ENCODE peak calls at places on chromosome 12, in four cellular contexts. Z, O, B and V are unnamed samples.

GRCh38 chr12:18967814-18968213 is 161.7 kb upstream of the PLEKHA5 start:
- DNase-seq in Z (no peak), O (no peak), B (no peak), V (no peak)

GRCh38 chr12:50505386-50505827 is 622 bp downstream of the DIP2B start:
- DNase-seq in Z (no peak), B (no peak), O (no peak), V (peak)

GRCh38 chr12:61629702-61630101 is 630.5 kb upstream of the USP15 start:
- DNase-seq in O (no peak), Z (no peak), B (no peak), V (no peak)

GRCh38 chr12:12985817-12986408 is 14.2 kb downstream of the HEBP1 start:
- DNase-seq in B (peak), Z (peak), O (peak), V (peak)

GRCh38 chr12:12723681-12724420 is 6.7 kb downstream of the CDKN1B start:
- DNase-seq in B (peak), O (peak), Z (no peak), V (peak)

GRCh38 chr12:54125950-54126695 is 62.7 kb downstream of the SMUG1 start:
- DNase-seq in Z (no peak), O (no peak), B (no peak), V (no peak)

GRCh38 chr12:114444422-114445279 is 38.7 kb upstream of the TBX5 start:
- DNase-seq in B (no peak), O (no peak), Z (no peak), V (peak)

GRCh38 chr12:116784238-116784612 is 46.1 kb downstream of the RNFT2 start:
- DNase-seq in Z (peak), O (no peak), B (peak), V (no peak)

GRCh38 chr12:93550748-93551611 is 21.5 kb upstream of the SOCS2 start:
- DNase-seq in B (no peak), O (no peak), Z (no peak), V (no peak)

GRCh38 chr12:49346659-49347306 is at the start of gene DNAJC22:
- DNase-seq in O (peak), B (peak), Z (no peak), V (peak)

GRCh38 chr12:46222642-46223041 is 46.2 kb downstream of the SLC38A1 start:
- DNase-seq in O (no peak), B (no peak), Z (no peak), V (no peak)

GRCh38 chr12:60872219-60872618 is 1276.4 kb downstream of the SLC16A7 start:
- DNase-seq in O (no peak), B (no peak), Z (no peak), V (no peak)

GRCh38 chr12:2641209-2641608 is 153.6 kb upstream of the FKBP4 start:
- DNase-seq in B (peak), Z (peak), O (no peak), V (peak)

GRCh38 chr12:34350092-34351041 is 328.1 kb downstream of the ALG10 start:
- DNase-seq in O (no peak), B (peak), Z (no peak), V (no peak)

GRCh38 chr12:41302979-41303403 is 114.9 kb downstream of the PDZRN4 start:
- DNase-seq in O (no peak), Z (no peak), B (no peak), V (no peak)

GRCh38 chr12:87816186-87816585 is 213.0 kb downstream of the C12orf50 start:
- DNase-seq in O (no peak), Z (no peak), B (no peak), V (no peak)

DNA sequence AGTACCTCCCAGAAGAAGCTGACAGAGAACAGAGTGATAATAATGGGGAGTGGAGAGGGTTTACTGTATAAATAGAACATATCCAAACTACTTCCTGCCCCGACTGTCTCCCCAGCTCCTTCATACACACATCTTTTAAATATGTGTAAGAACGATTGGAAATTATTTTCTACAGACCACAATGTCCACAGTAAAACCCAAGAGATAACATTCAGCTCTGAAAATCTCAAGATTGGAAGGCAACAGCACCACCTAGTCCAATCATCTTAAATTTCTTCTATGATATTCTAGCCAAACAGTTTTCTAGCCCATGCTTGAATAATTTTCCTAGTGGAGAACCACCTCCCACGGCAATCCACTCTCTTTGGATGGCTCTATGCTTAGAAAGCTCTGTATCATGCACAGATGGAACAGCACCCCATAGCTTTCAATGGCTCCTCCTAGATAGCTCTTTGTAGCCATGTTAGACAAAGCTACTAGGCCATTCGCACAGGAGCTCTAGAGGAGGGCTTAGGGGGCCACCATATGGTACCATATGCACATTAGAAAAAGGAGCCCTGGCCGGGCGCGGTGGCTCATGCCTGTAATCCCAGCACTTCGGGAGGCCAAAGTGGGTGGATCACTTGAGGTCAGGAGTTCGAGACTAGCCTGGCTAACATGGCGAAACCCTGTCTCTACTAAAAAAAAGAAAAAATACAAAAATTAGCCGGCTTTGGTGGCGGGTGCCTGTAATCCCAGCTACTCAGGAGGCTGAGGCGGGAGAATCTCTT is 18.1 kb downstream of the VDR start:
- DNase-seq in Z (no peak), B (no peak), O (no peak), V (no peak)
- TF ChIP-seq CTCF in Z (no peak), B (no peak), O (no peak), V (no peak)

GRCh38 chr12:76895796-76896195 is 17.0 kb upstream of the CSRP2 start:
- DNase-seq in B (no peak), O (no peak), Z (no peak), V (no peak)
- H3K4me2 ChIP-seq in B (no peak), O (no peak), Z (no peak), V (no peak)

DNA sequence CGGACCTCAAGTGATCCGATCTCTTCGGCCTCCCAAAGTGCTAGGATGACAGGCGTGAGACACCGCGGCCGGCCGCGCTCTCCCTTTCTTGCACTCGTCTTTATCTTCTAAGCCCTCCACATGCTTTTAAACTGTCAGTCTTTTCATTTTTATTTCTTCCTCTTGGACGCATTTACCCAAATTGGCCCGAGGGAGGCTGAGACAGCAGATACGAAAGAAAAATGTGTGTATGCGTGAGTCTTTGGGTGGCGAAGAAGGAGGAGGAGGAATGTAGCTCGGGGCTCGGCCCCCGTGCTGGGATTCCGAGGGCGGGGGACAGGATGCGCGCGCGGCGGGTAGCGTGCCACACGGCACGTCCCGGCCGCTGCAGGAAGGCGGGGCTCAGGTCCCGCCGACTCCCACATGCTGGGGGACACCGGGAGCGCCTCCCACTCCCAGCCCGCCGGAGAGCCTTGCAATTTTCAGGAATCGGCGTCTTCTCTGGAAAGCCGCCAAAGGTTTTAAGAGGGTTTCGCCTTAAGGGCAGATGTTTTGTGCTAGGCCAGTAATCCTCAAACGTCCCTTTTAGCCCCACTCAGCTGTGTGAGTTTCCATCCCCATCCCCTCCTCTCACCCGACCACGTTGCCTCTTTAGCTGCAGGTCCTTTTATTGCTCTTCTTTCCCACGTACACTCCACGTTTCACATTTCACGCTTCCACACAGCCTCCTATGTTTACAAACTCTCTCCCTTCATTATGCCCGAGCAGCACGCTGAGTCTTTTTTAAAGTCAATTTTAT is 34.7 kb upstream of the SLC2A3 start:
- DNase-seq in O (peak), B (peak), Z (peak), V (peak)
- TF ChIP-seq CTCF in O (no peak), B (no peak), Z (no peak), V (no peak)

GRCh38 chr12:47715393-47715876 is 9.6 kb upstream of the RPAP3 start:
- DNase-seq in Z (peak), O (peak), B (peak), V (peak)
- H3K4me2 ChIP-seq in Z (no peak), O (no peak), B (no peak), V (peak)

GRCh38 chr12:124334976-124335375 is 40.1 kb downstream of the RFLNA start:
- DNase-seq in O (no peak), B (no peak), Z (no peak), V (no peak)

GRCh38 chr12:124333724-124334123 is 38.8 kb downstream of the RFLNA start:
- DNase-seq in B (no peak), Z (no peak), O (no peak), V (no peak)

GRCh38 chr12:124332900-124333299 is 38.0 kb downstream of the RFLNA start:
- DNase-seq in O (no peak), B (no peak), Z (no peak), V (no peak)

GRCh38 chr12:124334266-124334665 is 39.4 kb downstream of the RFLNA start:
- DNase-seq in Z (no peak), O (no peak), B (no peak), V (no peak)

GRCh38 chr12:124332068-124332672 is 37.3 kb downstream of the RFLNA start:
- DNase-seq in Z (no peak), O (no peak), B (peak), V (no peak)
- TF ChIP-seq CTCF in Z (no peak), O (peak), B (peak), V (peak)

DNA sequence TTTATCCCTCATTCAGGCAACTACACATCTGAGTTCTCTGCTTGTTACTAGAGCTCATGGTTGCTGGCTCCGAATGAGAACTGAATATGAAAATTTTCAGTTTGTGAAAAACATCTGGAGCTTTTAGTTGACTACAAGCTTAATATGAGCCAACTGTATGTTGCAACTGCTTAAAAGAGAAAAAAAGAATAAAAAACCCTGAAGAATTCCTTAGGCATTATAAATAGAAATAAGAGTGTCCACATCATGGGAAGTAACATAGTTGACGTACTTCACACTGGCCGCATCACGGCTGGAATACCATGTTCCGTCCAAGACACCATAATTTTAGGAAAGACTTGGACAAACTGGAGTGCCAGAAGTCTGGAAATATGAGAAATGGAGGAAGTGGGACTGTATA is 57.9 kb downstream of the PDE3A start:
- DNase-seq in B (no peak), Z (no peak), O (no peak), V (no peak)
- H3K4me2 ChIP-seq in B (no peak), Z (no peak), O (no peak), V (no peak)

GRCh38 chr12:58206876-58207275 is 265.5 kb downstream of the ATP23 start:
- DNase-seq in O (no peak), Z (no peak), B (no peak), V (no peak)
- TF ChIP-seq CTCF in O (no peak), Z (no peak), B (no peak), V (no peak)

DNA sequence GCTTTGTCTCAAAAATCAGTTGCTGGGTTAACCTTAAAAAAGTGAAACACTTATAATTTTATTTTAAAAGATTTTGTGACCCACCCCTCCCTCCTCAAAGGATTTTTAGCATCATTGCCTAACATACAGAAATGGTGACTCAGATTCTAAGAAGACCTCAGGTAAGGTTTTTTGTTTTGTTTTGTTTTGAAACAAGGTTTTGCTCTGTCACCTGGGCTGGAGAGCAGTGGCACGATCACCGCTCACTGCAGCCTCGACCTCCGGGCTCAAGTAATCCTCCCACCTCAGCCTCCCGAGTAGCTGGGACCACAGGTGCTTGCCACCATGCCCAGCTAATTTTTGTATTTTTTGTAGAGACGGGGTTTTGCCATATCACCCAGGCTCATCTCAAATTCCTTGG is 74.1 kb downstream of the GNS start:
- DNase-seq in B (no peak), O (no peak), Z (no peak), V (no peak)
- H3K4me2 ChIP-seq in B (no peak), O (no peak), Z (no peak), V (no peak)

GRCh38 chr12:124374147-124374546 is 79.3 kb downstream of the RFLNA start:
- DNase-seq in O (no peak), Z (no peak), B (no peak), V (no peak)

GRCh38 chr12:124376435-124376834 is 81.5 kb downstream of the RFLNA start:
- DNase-seq in O (no peak), B (no peak), Z (no peak), V (no peak)

GRCh38 chr12:124374567-124374966 is 79.7 kb downstream of the RFLNA start:
- DNase-seq in O (no peak), Z (no peak), B (no peak), V (no peak)

GRCh38 chr12:124375789-124376175 is 80.9 kb downstream of the RFLNA start:
- DNase-seq in B (no peak), O (no peak), Z (no peak), V (no peak)

GRCh38 chr12:124375141-124375788 is 80.4 kb downstream of the RFLNA start:
- DNase-seq in B (no peak), Z (no peak), O (no peak), V (no peak)
- TF ChIP-seq CTCF in B (peak), Z (no peak), O (peak), V (peak)

DNA sequence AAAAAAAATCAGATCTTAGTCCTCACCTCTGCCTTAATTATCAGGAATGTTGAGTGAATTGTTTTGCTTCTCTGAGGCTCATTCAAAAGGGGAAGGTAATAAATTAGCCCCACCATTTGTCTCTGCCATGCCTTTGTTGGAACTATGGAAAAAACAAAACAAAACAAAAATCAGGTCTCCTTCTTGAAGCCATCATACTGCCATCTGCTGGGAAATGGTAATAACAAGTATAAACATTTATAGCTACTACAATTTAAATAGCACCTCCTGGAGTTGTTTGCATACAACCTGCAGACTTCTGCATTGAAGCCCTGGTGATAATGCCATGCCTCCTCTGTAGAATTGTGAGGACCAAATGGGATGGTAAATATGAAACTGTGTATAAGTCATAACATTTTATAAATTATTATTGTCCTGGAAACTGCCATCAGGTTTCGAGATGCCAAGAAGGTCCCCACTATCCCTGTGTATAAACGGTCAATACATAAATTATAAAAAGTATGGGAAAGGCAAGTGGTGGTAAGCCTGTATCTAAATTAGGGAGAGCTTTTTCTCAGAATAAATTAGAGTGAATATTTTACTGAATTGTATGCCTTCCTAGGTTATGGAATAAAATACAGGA is 87.2 kb upstream of the FGD4 start:
- DNase-seq in O (no peak), B (peak), Z (peak), V (peak)
- H3K4me2 ChIP-seq in O (no peak), B (no peak), Z (no peak), V (peak)